ENCODE peak calls at places on chromosomes 16 and 17, in eight cellular contexts. Q is heart left ventricle, E is WTC11, O is BJ, L is suprapubic skin, R is kidney epithelial cell, A is epithelial cell of esophagus, W is prostate gland. G is an unnamed sample.
A peak's percentile ranks its signal among the peaks of the same experiment; 100 is the strongest.

GRCh38 chr16:83930730-83931500 is 22.1 kb upstream of the OSGIN1 start:
- DNase-seq in Q (no peak), R (no peak), A (no peak), W (no peak), E (no peak), O (no peak), L (no peak), G (no peak)

GRCh38 chr17:44546711-44547606 is 10.3 kb upstream of the FZD2 start:
- DNase-seq in O (no peak), R (no peak), L (no peak), Q (no peak), A (peak; percentile 65), W (no peak), E (no peak), G (no peak)

GRCh38 chr17:953767-954166 is 25.8 kb downstream of the NXN start:
- DNase-seq in O (no peak), R (no peak), Q (no peak), E (no peak), A (no peak), W (no peak), L (no peak), G (no peak)

GRCh38 chr16:17408296-17408695 is 62.5 kb downstream of the XYLT1 start:
- DNase-seq in A (no peak), O (no peak), R (no peak), Q (no peak), L (no peak), E (no peak), W (no peak), G (no peak)

GRCh38 chr17:79473111-79473835 is 137.6 kb downstream of the RBFOX3 start:
- DNase-seq in A (no peak), E (no peak), W (no peak), L (no peak), O (no peak), Q (no peak), R (no peak), G (no peak)

GRCh38 chr17:3914319-3914685 is 2.0 kb downstream of the P2RX1 start:
- DNase-seq in Q (no peak), A (no peak), W (no peak), E (no peak), R (no peak), L (no peak), O (no peak), G (no peak)

GRCh38 chr17:3804503-3804931 is 3.5 kb upstream of the ITGAE start:
- DNase-seq in A (no peak), R (peak; percentile 89), Q (no peak), E (no peak), L (no peak), W (no peak), O (no peak), G (no peak)

GRCh38 chr16:51994597-51994996 is 552.3 kb downstream of the TOX3 start:
- DNase-seq in Q (peak; percentile 43), R (peak; percentile 78), A (peak; percentile 99), W (peak; percentile 71), L (no peak), O (no peak), E (no peak), G (no peak)

GRCh38 chr16:56961851-56962281 is at the start of gene CETP:
- DNase-seq in Q (peak; percentile 45), A (no peak), L (no peak), E (no peak), W (no peak), R (no peak), O (no peak), G (no peak)

GRCh38 chr16:56970934-56971767 is 9.4 kb downstream of the CETP start:
- DNase-seq in A (no peak), R (no peak), Q (no peak), E (no peak), L (no peak), O (no peak), W (no peak), G (no peak)

GRCh38 chr17:7889166-7889584 is 586 bp downstream of the CHD3 start:
- DNase-seq in L (peak; percentile 97), E (peak; percentile 55), O (peak; percentile 40), W (peak; percentile 96), A (peak; percentile 77), Q (peak; percentile 99), R (peak; percentile 67), G (no peak)

GRCh38 chr17:76271669-76272540 is 6.8 kb downstream of the UBALD2 start:
- DNase-seq in W (no peak), Q (no peak), O (no peak), A (no peak), R (no peak), E (peak; percentile 45), L (no peak), G (no peak)

GRCh38 chr16:16073884-16074781 is 124.7 kb downstream of the ABCC1 start:
- DNase-seq in L (no peak), O (peak; percentile 85), R (peak; percentile 77), E (peak; percentile 47), Q (no peak), A (no peak), W (no peak), G (no peak)

GRCh38 chr17:67053438-67054000 is 9.2 kb downstream of the CACNG1 start:
- DNase-seq in Q (no peak), A (no peak), O (no peak), R (no peak), W (no peak), L (no peak), E (no peak), G (no peak)

GRCh38 chr17:44170499-44171201 is at the start of gene ASB16:
- DNase-seq in A (no peak), R (no peak), W (peak; percentile 25), L (no peak), E (peak; percentile 28), O (no peak), Q (peak; percentile 80), G (no peak)

GRCh38 chr17:77061711-77062110 is 79.1 kb upstream of the SEC14L1 start:
- DNase-seq in O (no peak), L (no peak), A (no peak), Q (no peak), E (no peak), R (no peak), W (no peak), G (no peak)

GRCh38 chr16:69166221-69166833 is 20.6 kb upstream of the SNTB2 start:
- DNase-seq in W (no peak), Q (no peak), R (no peak), E (no peak), A (no peak), O (no peak), L (no peak), G (no peak)

GRCh38 chr16:62720651-62721050 is 684.4 kb upstream of the CDH8 start:
- DNase-seq in E (no peak), L (no peak), A (no peak), W (no peak), O (no peak), Q (no peak), R (no peak), G (no peak)

DNA sequence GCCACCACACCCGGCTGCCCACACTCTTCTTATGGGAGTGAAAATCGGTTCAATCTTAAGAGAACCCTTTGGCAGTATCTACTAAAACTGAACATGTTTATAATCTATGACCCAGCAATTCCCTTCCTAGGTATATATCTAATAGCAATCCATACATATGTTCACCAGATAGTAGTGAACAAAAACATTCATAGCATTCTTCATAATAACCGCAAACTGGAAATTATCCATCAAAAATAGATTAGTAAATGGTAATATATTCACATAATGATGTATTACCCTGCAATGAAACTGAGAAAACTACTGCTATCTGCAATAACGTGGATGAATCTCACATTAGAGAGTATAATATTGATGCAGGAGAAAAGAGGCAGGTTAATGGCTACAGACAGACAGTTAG is 23.1 kb downstream of the COPRS start:
- DNase-seq in O (no peak), L (no peak), Q (no peak), R (no peak), E (no peak), A (no peak), W (no peak), G (no peak)
- TF ChIP-seq CTCF in O (no peak), L (no peak), Q (no peak), R (no peak), E (no peak), A (no peak), W (no peak), G (no peak)

DNA sequence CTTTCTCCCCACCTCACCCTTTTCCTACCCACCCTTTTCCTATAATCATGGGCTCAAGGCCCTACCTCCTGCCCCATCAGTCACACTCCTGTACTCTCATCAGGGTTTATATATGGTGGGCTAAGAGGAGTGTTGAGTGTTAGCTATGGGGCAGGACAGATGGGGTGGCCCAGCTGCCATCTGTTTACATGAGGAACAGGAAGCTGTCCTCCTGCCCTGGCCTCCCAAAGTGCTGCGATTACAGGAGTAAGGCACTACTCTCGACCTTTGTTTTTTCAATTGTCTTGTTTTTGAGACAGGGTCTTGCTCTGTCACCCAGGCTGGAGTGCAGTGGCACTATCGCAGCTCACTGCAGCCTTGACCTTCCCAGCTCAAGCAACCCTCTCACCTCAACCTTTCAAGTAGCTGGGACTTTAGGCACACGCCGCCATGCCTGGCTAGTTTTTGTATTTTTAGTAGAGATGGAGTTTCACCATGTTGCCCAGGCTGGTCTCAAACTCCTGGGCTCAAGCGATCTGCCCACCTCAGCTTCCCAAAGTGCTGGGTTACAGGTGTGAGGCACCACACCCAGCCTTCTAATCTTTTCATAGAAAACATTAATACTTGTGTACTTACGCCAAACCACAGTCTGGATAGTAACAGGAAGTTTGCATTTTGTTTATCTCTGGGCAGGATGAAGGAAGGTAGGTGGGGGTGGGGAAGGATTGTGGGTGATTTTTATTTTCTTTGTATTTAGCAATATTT is 1.6 kb downstream of the TRADD start:
- DNase-seq in R (no peak), E (no peak), Q (no peak), W (no peak), L (no peak), O (no peak), A (no peak), G (no peak)
- TF ChIP-seq CTCF in R (no peak), E (no peak), Q (no peak), W (no peak), L (no peak), O (no peak), A (no peak), G (no peak)

DNA sequence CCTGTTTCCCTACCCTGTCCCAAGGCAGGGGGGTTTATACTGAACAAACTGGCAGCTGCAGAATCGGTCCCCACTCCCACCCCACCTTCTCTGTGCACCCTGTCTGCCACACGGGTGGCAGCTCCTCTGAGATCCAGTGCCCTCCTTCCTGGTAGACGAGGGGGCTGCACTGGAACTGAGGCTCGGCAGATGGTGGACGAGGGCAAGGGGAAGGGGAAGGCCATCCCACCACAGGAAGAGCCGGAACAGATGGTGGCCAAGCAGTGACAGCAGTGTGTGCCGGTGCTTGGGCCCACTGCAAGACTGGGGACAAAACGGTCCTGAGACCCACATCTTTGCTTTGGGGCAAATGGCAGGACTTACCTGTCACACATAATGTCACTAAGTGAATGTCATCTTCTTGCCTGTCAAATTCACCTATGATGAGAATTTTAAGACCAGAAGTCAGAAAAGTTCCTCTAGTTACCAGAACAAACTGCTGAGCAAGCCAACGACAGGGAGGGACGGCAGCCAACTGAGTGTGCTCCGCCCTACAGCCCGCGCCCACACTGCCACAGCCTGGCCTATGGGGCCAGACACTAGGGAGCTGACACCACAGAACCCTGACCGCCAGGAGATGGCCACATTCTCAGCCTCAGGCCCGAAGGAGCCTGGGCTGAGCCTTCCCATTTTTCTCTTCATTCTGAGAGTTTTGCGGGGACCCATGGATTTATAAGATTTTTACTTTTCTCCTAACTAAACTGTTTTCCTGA is 14.4 kb downstream of the NTAN1 start:
- DNase-seq in L (peak; percentile 88), R (no peak), W (peak; percentile 78), A (no peak), O (no peak), Q (peak; percentile 90), E (peak; percentile 32), G (no peak)
- TF ChIP-seq CTCF in L (peak; percentile 15), R (no peak), W (no peak), A (no peak), O (peak; percentile 42), Q (peak; percentile 37), E (no peak), G (no peak)

GRCh38 chr17:28700830-28701492 is 10.7 kb downstream of the PROCA1 start:
- DNase-seq in A (no peak), R (no peak), L (no peak), Q (no peak), W (no peak), O (no peak), E (no peak), G (no peak)
- TF ChIP-seq CTCF in A (no peak), R (no peak), L (no peak), Q (no peak), W (no peak), O (no peak), E (no peak), G (no peak)

G was measured in D721Med.